ENCODE peak calls at places on chromosome 11, in five cellular contexts. H is heart right ventricle; R is NT2/D1; P is CD8-positive, alpha-beta memory T cell; A is esophagus squamous epithelium. O is an unnamed sample.

GRCh38 chr11:14861680-14862079 is 30.4 kb downstream of the CYP2R1 start:
- DNase-seq in H (no peak), R (no peak), P (no peak), A (no peak), O (no peak)

GRCh38 chr11:119907934-119908760 is 179.1 kb upstream of the NECTIN1 start:
- DNase-seq in H (no peak), R (no peak), P (no peak), A (no peak), O (no peak)

GRCh38 chr11:15757299-15757698 is 599.0 kb downstream of the SOX6 start:
- DNase-seq in H (no peak), R (no peak), P (no peak), A (no peak), O (no peak)

GRCh38 chr11:105109855-105110750 is 29.5 kb downstream of the CARD18 start:
- DNase-seq in H (no peak), R (no peak), P (no peak), A (no peak), O (peak; percentile 76)

GRCh38 chr11:118752654-118753053 is 38.3 kb downstream of the DDX6 start:
- DNase-seq in H (no peak), R (no peak), P (no peak), A (no peak), O (no peak)

GRCh38 chr11:105789579-105789978 is 179.7 kb downstream of the GRIA4 start:
- DNase-seq in H (no peak), R (no peak), P (no peak), A (no peak), O (no peak)

GRCh38 chr11:35688023-35688422 is 25.4 kb downstream of the TRIM44 start:
- DNase-seq in H (no peak), R (no peak), P (no peak), A (no peak), O (no peak)

GRCh38 chr11:47532597-47533213 is 20.2 kb downstream of the CELF1 start:
- DNase-seq in H (no peak), R (no peak), P (no peak), A (no peak), O (peak; percentile 50)

GRCh38 chr11:119863811-119864601 is 135.0 kb upstream of the NECTIN1 start:
- DNase-seq in H (no peak), R (no peak), P (no peak), A (no peak), O (no peak)

GRCh38 chr11:49995559-49995958 is 13.2 kb upstream of the OR4C12 start:
- DNase-seq in H (no peak), R (peak; percentile 80), P (no peak), A (no peak), O (peak; percentile 49)

GRCh38 chr11:121652982-121653381 is 200.2 kb upstream of the SORL1-AS1 start:
- DNase-seq in H (no peak), R (peak; percentile 39), P (no peak), A (no peak), O (peak; percentile 49)

GRCh38 chr11:59551651-59552521 is 40.5 kb downstream of the OR4D9 start:
- DNase-seq in H (no peak), R (no peak), P (no peak), A (no peak), O (peak; percentile 89)

GRCh38 chr11:118705796-118706545 is 26.5 kb upstream of the TREH start:
- DNase-seq in H (no peak), R (no peak), P (no peak), A (no peak), O (no peak)

GRCh38 chr11:126104420-126104819 is 41.8 kb upstream of the CDON start:
- DNase-seq in H (no peak), R (peak; percentile 80), P (no peak), A (no peak), O (peak; percentile 56)

GRCh38 chr11:77091146-77091940 is 11.3 kb upstream of the OMP start:
- DNase-seq in H (peak; percentile 80), R (peak; percentile 80), P (peak; percentile 64), A (no peak), O (peak; percentile 79)

GRCh38 chr11:75090778-75091177 is 5.9 kb downstream of the OR2AT4 start:
- DNase-seq in H (no peak), R (no peak), P (no peak), A (no peak), O (no peak)

GRCh38 chr11:62242021-62242420 is at the start of gene SCGB1D2:
- DNase-seq in H (peak; percentile 57), R (peak; percentile 15), P (no peak), A (no peak), O (no peak)

GRCh38 chr11:126335463-126335760 is 20.1 kb upstream of the ST3GAL4 start:
- DNase-seq in H (no peak), R (no peak), P (no peak), A (no peak), O (no peak)

GRCh38 chr11:15944460-15944859 is 411.9 kb downstream of the SOX6 start:
- DNase-seq in H (no peak), R (no peak), P (no peak), A (no peak), O (peak; percentile 31)

GRCh38 chr11:95671768-95672167 is 117.8 kb downstream of the FAM76B start:
- DNase-seq in H (no peak), R (no peak), P (no peak), A (no peak), O (peak; percentile 48)

GRCh38 chr11:46421257-46421880 is 29.8 kb upstream of the CHRM4 start:
- DNase-seq in H (no peak), R (no peak), P (no peak), A (no peak), O (no peak)

GRCh38 chr11:64385953-64386704 is 27.2 kb downstream of the RPS6KA4 start:
- DNase-seq in H (no peak), R (no peak), P (no peak), A (no peak), O (peak; percentile 74)

GRCh38 chr11:118223992-118224391 is 819 bp downstream of the JAML start:
- DNase-seq in H (no peak), R (no peak), P (no peak), A (no peak), O (no peak)

GRCh38 chr11:57541099-57541670 is 3.8 kb downstream of the SMTNL1 start:
- DNase-seq in H (no peak), R (no peak), P (no peak), A (no peak), O (no peak)
- H3K4me3 ChIP-seq in H (no peak overlapping the region), R (no peak overlapping the region), P (no peak overlapping the region), A (no peak overlapping the region), O (no peak overlapping the region)

GRCh38 chr11:69697489-69697843 is 6.4 kb downstream of the FGF19 start:
- DNase-seq in H (no peak), R (no peak), P (no peak), A (no peak), O (no peak)

GRCh38 chr11:69696749-69697488 is 6.9 kb downstream of the FGF19 start:
- DNase-seq in H (no peak), R (no peak), P (no peak), A (no peak), O (no peak)

GRCh38 chr11:69697861-69698260 is 6.0 kb downstream of the FGF19 start:
- DNase-seq in H (no peak), R (no peak), P (no peak), A (no peak), O (no peak)

GRCh38 chr11:69692422-69692821 is 11.4 kb downstream of the FGF19 start:
- DNase-seq in H (no peak), R (no peak), P (no peak), A (no peak), O (no peak)

DNA sequence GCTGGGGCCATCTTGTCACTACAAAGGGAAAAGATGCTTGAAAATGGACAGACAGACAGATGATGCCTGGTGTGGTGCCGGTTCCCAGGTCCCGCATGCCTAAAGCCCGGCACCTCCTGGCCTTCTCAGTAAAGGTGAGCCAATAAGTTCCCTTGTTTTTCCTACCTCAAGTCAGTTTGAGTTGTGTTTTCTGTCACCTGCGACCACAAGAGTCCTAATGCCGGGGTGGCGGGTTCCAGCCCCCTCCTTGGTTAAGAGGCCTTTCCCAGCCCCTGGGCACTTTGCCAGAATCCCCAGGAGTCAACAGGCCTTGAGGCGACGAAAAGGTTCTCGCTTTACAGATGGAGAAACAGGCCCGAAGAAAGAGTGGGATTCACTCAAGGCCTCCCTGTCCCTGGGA is 9.0 kb downstream of the FGF19 start:
- DNase-seq in H (no peak), R (no peak), P (no peak), A (no peak), O (no peak)
- H3K36me3 ChIP-seq in H (no peaks in the 10 kb centered on the region), R (peaks cover 7% of the 10 kb centered on the region), P (no peaks in the 10 kb centered on the region), A (no peaks in the 10 kb centered on the region), O (no peaks in the 10 kb centered on the region)

DNA sequence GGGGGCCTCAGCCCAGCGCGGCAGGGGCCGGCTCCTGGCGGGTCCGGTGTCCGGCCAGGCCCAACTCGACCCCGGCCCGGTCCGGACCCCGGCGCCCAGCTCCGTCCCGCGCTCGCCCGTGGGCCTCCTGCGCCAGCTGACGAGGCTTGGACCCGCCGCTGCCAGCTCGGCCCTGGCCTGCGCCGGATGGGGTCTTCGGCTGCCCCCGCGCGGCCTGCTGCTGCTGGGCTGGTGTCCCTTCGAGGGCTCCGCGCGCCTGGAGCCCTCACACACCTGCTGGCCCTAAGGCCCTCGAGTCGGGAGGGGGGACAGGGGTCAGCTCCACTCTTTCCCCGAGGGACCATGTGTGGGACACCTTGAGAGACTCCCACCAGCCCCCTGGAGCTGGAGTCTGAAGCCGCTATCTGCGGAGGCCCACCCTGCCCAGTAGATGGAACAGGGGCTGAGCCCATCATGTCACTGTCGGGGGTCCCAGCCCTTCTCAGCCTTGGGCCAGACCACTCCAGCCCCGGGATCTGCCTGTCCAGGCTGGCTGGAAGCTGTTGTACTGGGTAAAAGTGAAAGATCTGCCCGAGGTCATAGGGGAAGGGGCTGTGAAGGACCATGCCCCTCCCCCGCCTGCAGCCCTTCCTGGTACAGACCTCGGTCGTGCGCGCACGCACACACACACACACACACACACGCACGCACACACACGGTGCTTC is 768 bp upstream of the CDKN1C start:
- DNase-seq in H (peak; percentile 45), R (no peak), P (no peak), A (no peak), O (peak; percentile 85)
- H3K4me3 ChIP-seq in H (peak overlapping the region; percentile 63), R (peak overlapping the region; percentile 9), P (no peak overlapping the region), A (peak overlapping the region; percentile 80), O (peak overlapping the region; percentile 13)

DNA sequence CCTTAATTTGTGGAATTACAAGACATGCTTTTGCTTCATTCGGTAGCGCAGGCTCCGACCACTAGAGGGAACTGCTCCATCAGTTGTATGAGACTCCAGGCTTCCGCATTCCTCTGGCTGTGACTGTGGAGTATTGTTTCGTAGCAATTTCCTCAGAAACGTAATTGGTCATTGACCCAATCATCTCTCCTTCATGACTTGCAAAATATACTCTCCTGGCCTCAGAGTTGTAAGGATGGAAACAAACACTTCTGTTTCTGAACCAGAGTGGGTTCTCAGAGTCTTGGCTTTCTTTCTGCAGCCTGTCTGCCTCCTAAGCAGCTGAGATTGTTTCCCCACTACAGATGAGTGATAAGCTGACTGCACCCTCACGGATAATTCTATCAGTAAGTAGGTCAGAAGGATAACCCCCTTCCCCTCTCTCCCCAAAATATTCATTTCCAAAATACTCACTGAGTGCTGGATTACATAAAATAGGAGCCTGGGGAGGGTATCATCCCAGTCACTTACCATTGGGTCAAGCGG is 146.8 kb upstream of the ZC3H12C start:
- DNase-seq in H (peak; percentile 74), R (peak; percentile 81), P (peak; percentile 9), A (peak; percentile 14), O (peak; percentile 88)
- H3K36me3 ChIP-seq in H (no peaks in the 10 kb centered on the region), R (no peaks in the 10 kb centered on the region), P (no peaks in the 10 kb centered on the region), A (no peaks in the 10 kb centered on the region), O (no peaks in the 10 kb centered on the region)

GRCh38 chr11:726278-726915 is 20.4 kb downstream of the EPS8L2 start:
- DNase-seq in H (no peak), R (no peak), P (peak; percentile 47), A (no peak), O (peak; percentile 62)
- H3K4me3 ChIP-seq in H (peak overlapping the region; percentile 42), R (no peak overlapping the region), P (peak overlapping the region; percentile 41), A (peak overlapping the region; percentile 39), O (peak overlapping the region; percentile 25)